ENCODE peak calls at places on chromosomes 3 and 15, in eight cellular contexts. J is neuronal stem cell; Q is MM.1S; E is tibial nerve; C is esophagus squamous epithelium; U is transverse colon; O is cardiac muscle cell; R is CD8-positive, alpha-beta memory T cell. M is an unnamed sample. For H3K9me3 and H3K27me3, the result is how much of the 10 kb centered on the place peaks cover.

GRCh38 chr3:62954579-62954978 is 79.4 kb upstream of the CADPS start:
- DNase-seq in Q (no peak), J (no peak), E (no peak), U (no peak), C (no peak), R (no peak), O (no peak), M (no peak)

GRCh38 chr3:60743631-60744164 is 507.6 kb downstream of the FHIT start:
- DNase-seq in Q (no peak), E (no peak), C (no peak), U (no peak), J (peak), O (no peak), R (no peak), M (no peak)

GRCh38 chr15:58065445-58066041 is at the start of gene ALDH1A2:
- DNase-seq in U (peak), Q (no peak), E (no peak), O (peak), R (peak), J (peak), C (no peak), M (peak)

GRCh38 chr15:42087926-42088800 is 6.2 kb downstream of the PLA2G4D start:
- DNase-seq in Q (no peak), E (no peak), O (no peak), R (no peak), J (no peak), U (peak), C (no peak), M (no peak)

GRCh38 chr3:160827516-160827915 is 71.5 kb downstream of the PPM1L start:
- DNase-seq in C (no peak), E (no peak), U (no peak), O (no peak), J (no peak), Q (no peak), R (no peak), M (no peak)

GRCh38 chr3:100245932-100246331 is 14.9 kb upstream of the TBC1D23 start:
- DNase-seq in C (no peak), E (no peak), R (no peak), U (no peak), Q (no peak), O (no peak), J (no peak), M (peak)

GRCh38 chr3:59922226-59922625 is 872.4 kb upstream of the CFAP20DC start:
- DNase-seq in O (no peak), E (no peak), Q (no peak), J (no peak), U (no peak), R (no peak), C (no peak), M (no peak)

GRCh38 chr15:66721501-66721937 is 19.5 kb downstream of the SMAD6 start:
- DNase-seq in Q (no peak), E (no peak), J (no peak), R (no peak), U (no peak), C (no peak), O (no peak), M (no peak)

GRCh38 chr15:42108189-42108588 is 13.8 kb upstream of the PLA2G4D start:
- DNase-seq in R (no peak), O (no peak), C (no peak), E (no peak), U (no peak), Q (no peak), J (no peak), M (no peak)

GRCh38 chr15:71575474-71576045 is 234.8 kb upstream of the NR2E3 start:
- DNase-seq in C (no peak), Q (peak), E (no peak), R (no peak), J (no peak), U (no peak), O (no peak), M (no peak)

GRCh38 chr15:33150993-33151392 is 43.5 kb downstream of the FMN1 start:
- DNase-seq in R (no peak), C (no peak), O (no peak), J (no peak), Q (no peak), U (no peak), E (no peak), M (no peak)

GRCh38 chr15:66253643-66254363 is at the start of gene MEGF11:
- DNase-seq in C (no peak), U (peak), R (peak), J (no peak), O (peak), E (no peak), Q (no peak), M (peak)

GRCh38 chr15:69758810-69759410 is 306.3 kb downstream of the RPLP1 start:
- DNase-seq in R (peak), J (no peak), O (no peak), Q (peak), E (no peak), U (peak), C (peak), M (peak)

GRCh38 chr15:75725021-75725718 is 12.5 kb upstream of the CSPG4 start:
- DNase-seq in U (no peak), E (peak), Q (no peak), O (no peak), C (no peak), R (no peak), J (no peak), M (no peak)

GRCh38 chr15:40838756-40839155 is 5.1 kb upstream of the SPINT1 start:
- DNase-seq in O (no peak), U (no peak), Q (no peak), R (no peak), C (no peak), J (no peak), E (no peak), M (no peak)

GRCh38 chr3:4547799-4548198 is 54.7 kb downstream of the ITPR1 start:
- DNase-seq in J (no peak), E (no peak), O (no peak), Q (no peak), C (no peak), U (no peak), R (no peak), M (no peak)

GRCh38 chr3:15726043-15726442 is 71.7 kb downstream of the ANKRD28 start:
- DNase-seq in O (no peak), C (no peak), Q (no peak), J (no peak), U (no peak), E (no peak), R (no peak), M (no peak)

GRCh38 chr3:11734-12133 is 184.8 kb upstream of the CHL1 start:
- DNase-seq in O (peak), U (no peak), J (no peak), R (no peak), C (no peak), Q (no peak), E (no peak), M (no peak)

GRCh38 chr3:189148090-189148507 is 23.7 kb upstream of the TPRG1 start:
- DNase-seq in E (peak), O (peak), Q (peak), U (peak), C (no peak), R (peak), J (peak), M (peak)

GRCh38 chr3:172111163-172111562 is 71.8 kb downstream of the FNDC3B start:
- DNase-seq in O (no peak), J (no peak), U (no peak), E (no peak), R (no peak), Q (no peak), C (no peak), M (no peak)

GRCh38 chr15:81049835-81050234 is 49.1 kb downstream of the TLNRD1 start:
- DNase-seq in R (no peak), O (no peak), Q (no peak), J (no peak), E (no peak), U (no peak), C (no peak), M (no peak)

GRCh38 chr3:125032100-125032643 is 23.6 kb downstream of the HEG1 start:
- DNase-seq in R (no peak), E (no peak), Q (no peak), J (no peak), C (no peak), U (no peak), O (no peak), M (peak)

GRCh38 chr15:40258544-40258943 is 19.7 kb downstream of the PAK6 start:
- DNase-seq in U (no peak), J (no peak), C (no peak), R (no peak), Q (no peak), E (no peak), O (no peak), M (peak)

GRCh38 chr3:126573492-126574117 is 14.9 kb upstream of the C3orf22 start:
- DNase-seq in R (no peak), U (peak), E (no peak), J (no peak), C (no peak), O (no peak), Q (no peak), M (no peak)

GRCh38 chr3:19901918-19902317 is 32.1 kb downstream of the EFHB start:
- DNase-seq in C (no peak), J (no peak), R (no peak), Q (no peak), E (no peak), O (no peak), U (no peak), M (no peak)

GRCh38 chr15:61684749-61685467 is 375.3 kb downstream of the VPS13C start:
- DNase-seq in C (no peak), J (no peak), U (no peak), O (no peak), R (no peak), Q (no peak), E (no peak), M (no peak)

GRCh38 chr15:33067456-33067855 is 127.1 kb downstream of the FMN1 start:
- DNase-seq in J (no peak), Q (no peak), O (no peak), R (no peak), E (no peak), C (no peak), U (no peak), M (peak)

GRCh38 chr15:67105065-67105951 is 39.9 kb downstream of the SMAD3 start:
- DNase-seq in Q (no peak), U (peak), E (no peak), O (no peak), J (no peak), R (no peak), C (no peak), M (peak)

GRCh38 chr3:192223815-192224214 is 503.5 kb downstream of the FGF12 start:
- DNase-seq in J (no peak), U (no peak), R (no peak), O (peak), C (no peak), E (no peak), Q (no peak), M (no peak)

GRCh38 chr3:49013738-49014660 is 4.4 kb downstream of the DALRD3 start:
- DNase-seq in Q (peak), O (peak), C (no peak), J (no peak), R (no peak), U (peak), E (no peak), M (no peak)

GRCh38 chr3:132435911-132436425 is 18.7 kb downstream of the DNAJC13 start:
- DNase-seq in Q (no peak), C (no peak), J (no peak), U (no peak), E (no peak), O (no peak), R (no peak), M (no peak)

GRCh38 chr3:168088106-168088722 is 7.5 kb downstream of the GOLIM4 start:
- DNase-seq in Q (peak), U (peak), C (no peak), R (no peak), E (no peak), O (peak), J (no peak), M (peak)

GRCh38 chr3:150370129-150370602 is 37.9 kb upstream of the TSC22D2 start:
- DNase-seq in R (no peak), U (peak), J (peak), E (no peak), O (peak), Q (no peak), C (no peak), M (peak)

GRCh38 chr3:133592843-133593242 is 19.4 kb downstream of the CDV3 start:
- DNase-seq in J (no peak), E (no peak), R (no peak), C (no peak), Q (no peak), U (peak), O (no peak), M (peak)

GRCh38 chr3:152398495-152398894 is 129.8 kb downstream of the MBNL1 start:
- DNase-seq in O (peak), R (no peak), U (no peak), E (no peak), Q (no peak), C (no peak), J (no peak), M (no peak)

DNA sequence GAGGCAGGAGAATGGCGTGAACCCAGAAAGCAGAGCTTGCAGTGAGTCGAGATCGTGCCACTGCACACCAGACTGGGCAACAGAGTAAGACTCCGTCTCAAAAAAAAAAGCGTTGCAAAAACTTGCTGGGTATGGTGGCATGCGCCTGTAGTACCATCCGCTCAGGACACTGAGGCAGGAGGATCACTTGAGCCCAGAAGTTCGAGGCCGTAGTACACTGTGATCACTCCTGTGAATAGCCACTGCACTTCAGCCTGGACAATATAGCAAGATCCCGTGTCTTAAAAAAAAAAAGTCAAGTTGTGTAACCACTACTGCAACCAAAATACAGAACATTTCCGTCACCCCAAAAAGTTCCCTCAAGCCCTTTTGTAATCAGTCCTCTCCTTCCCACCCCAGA is 1.5 kb downstream of the ARPC4 start:
- DNase-seq in E (no peak), R (no peak), U (no peak), J (no peak), O (no peak), Q (no peak), C (no peak), M (no peak)
- H3K4me3 ChIP-seq in E (no peak), R (no peak), U (peak), J (no peak), O (no peak), Q (no peak), C (no peak), M (no peak)

DNA sequence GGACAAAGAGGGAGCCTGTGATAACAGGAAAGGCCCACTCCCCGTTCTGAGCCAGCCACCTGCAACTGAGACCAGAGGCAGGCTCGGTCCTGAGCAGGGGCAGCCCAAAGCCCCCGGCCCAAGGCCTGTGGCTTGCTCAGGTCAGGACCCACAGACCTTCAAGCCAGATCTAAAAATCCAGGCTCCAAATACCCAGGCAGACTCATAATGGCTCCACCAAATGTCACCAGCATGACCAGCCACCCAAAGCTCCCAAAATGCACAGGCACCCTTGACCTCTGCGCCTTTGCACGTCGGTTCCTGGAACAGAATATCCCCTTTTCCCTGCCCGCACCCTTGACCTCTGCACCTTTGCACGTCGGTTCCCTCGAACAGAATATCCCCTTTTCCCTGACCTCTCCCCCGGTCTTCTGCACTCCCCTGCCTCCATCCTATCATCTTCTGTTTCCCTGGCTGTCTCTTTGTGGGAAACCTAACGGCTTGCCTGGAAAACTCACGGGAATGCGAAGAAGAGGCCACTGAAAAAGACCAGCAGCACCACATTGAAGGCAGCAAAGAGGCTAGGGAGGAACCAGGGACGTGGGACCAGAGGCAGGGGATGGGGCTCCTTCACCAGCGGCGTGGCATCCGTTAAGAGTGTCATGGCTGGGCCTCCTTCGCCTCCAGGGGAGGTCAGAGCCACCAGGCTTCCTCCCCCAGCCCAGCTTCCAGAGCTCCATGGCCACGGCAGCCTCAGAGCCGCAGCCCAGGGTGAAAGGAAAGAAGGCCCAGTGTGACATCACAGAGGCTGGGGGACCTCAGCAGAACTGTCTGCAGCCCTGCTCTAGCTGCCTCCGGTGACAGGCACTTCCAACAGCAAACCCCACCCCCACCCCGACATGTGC is at the start of gene ZDHHC19:
- DNase-seq in E (no peak), Q (no peak), O (peak), U (no peak), C (no peak), R (no peak), J (no peak), M (no peak)
- H3K9me3 ChIP-seq in E (under half), Q (under half), O (under half), U (under half), C (under half), R (under half), J (under half), M (under half)

GRCh38 chr15:92392966-92393286 is 755 bp upstream of the ST8SIA2 start:
- DNase-seq in J (no peak), E (no peak), O (no peak), R (no peak), Q (no peak), C (no peak), U (no peak), M (no peak)
- H3K27me3 ChIP-seq in J (under half), E (half or more), O (under half), R (under half), Q (under half), C (under half), U (half or more), M (half or more)

DNA sequence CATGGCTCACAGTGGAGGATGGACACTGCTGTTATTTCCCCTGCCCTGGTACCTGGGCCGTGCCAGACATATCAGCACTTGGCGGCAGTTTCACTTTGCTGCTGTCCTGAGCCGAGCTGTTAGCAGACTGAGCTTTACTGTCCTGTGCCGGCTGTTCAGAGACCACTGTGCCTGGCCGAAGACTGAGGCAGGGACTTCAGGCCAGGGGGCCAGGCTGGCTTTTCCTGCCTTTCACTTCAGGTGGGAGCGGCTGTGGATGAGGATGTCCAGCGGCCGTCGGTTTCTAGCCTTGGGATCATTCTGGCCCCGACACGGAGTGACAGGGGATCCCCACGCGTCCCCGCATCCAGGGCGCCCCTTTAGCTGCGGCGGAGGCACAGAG is 1.0 kb downstream of the ATP10A start:
- DNase-seq in Q (no peak), E (no peak), R (no peak), O (no peak), C (no peak), J (no peak), U (no peak), M (peak)
- H3K4me3 ChIP-seq in Q (no peak), E (peak), R (peak), O (no peak), C (peak), J (peak), U (peak), M (peak)

M was measured in MG63.